ENCODE peak calls at places on chromosomes 3 and 15, in four cellular contexts. Y, I, S and J are unnamed samples.

GRCh38 chr3:53056442-53056841 is 10.6 kb upstream of the SFMBT1 start:
- DNase-seq in Y (peak; percentile 17), S (no peak), I (no peak), J (no peak)

GRCh38 chr15:28191832-28192231 is 92.7 kb upstream of the OCA2 start:
- DNase-seq in I (peak; percentile 85), S (peak; percentile 50), Y (peak; percentile 27), J (peak; percentile 24)

GRCh38 chr3:185648396-185648795 is 62.3 kb downstream of the SENP2 start:
- DNase-seq in Y (no peak), I (no peak), S (no peak), J (no peak)

GRCh38 chr3:149010966-149011365 is 19.6 kb downstream of the GYG1 start:
- DNase-seq in Y (no peak), I (no peak), S (no peak), J (no peak)

GRCh38 chr3:114154321-114154821 is 24.5 kb downstream of the DRD3 start:
- DNase-seq in S (no peak), Y (no peak), I (no peak), J (no peak)

GRCh38 chr3:48268381-48268935 is 27.6 kb downstream of the ZNF589 start:
- DNase-seq in Y (peak; percentile 62), S (no peak), I (no peak), J (no peak)

GRCh38 chr15:36499751-36500389 is 79.6 kb upstream of the CDIN1 start:
- DNase-seq in Y (no peak), S (no peak), I (peak; percentile 5), J (peak; percentile 19)

GRCh38 chr15:38010390-38010789 is 76.0 kb downstream of the TMCO5A start:
- DNase-seq in S (no peak), I (peak; percentile 29), Y (no peak), J (peak; percentile 16)

GRCh38 chr3:95923496-95924210 is 890.7 kb upstream of the EPHA6 start:
- DNase-seq in I (peak; percentile 97), S (no peak), Y (no peak), J (peak; percentile 87)

GRCh38 chr15:77026501-77027110 is 31.7 kb downstream of the PSTPIP1 start:
- DNase-seq in I (no peak), Y (no peak), S (no peak), J (no peak)

GRCh38 chr3:9732080-9732752 is 681 bp downstream of the BRPF1 start:
- DNase-seq in I (no peak), S (peak; percentile 50), Y (peak; percentile 29), J (no peak)

GRCh38 chr3:44235604-44236484 is 5.8 kb upstream of the TOPAZ1 start:
- DNase-seq in I (peak; percentile 92), Y (peak; percentile 63), S (peak; percentile 53), J (peak; percentile 57)

GRCh38 chr3:31240466-31240865 is 292.3 kb upstream of the STT3B start:
- DNase-seq in S (no peak), I (no peak), Y (no peak), J (no peak)

GRCh38 chr3:20040476-20041196 is 390 bp downstream of the KAT2B start:
- DNase-seq in I (peak; percentile 69), S (peak; percentile 72), Y (peak; percentile 75), J (no peak)

GRCh38 chr15:47720555-47720954 is 3.2 kb downstream of the SEMA6D start:
- DNase-seq in S (no peak), I (no peak), Y (no peak), J (no peak)

GRCh38 chr15:48415036-48415886 is 84.0 kb downstream of the DUT start:
- DNase-seq in I (no peak), Y (no peak), S (no peak), J (no peak)

GRCh38 chr3:133835961-133836360 is 30.3 kb downstream of the SRPRB start:
- DNase-seq in I (no peak), S (no peak), Y (no peak), J (no peak)

GRCh38 chr3:190382082-190382481 is 5.9 kb upstream of the CLDN16 start:
- DNase-seq in S (no peak), I (peak; percentile 74), Y (no peak), J (peak; percentile 55)

DNA sequence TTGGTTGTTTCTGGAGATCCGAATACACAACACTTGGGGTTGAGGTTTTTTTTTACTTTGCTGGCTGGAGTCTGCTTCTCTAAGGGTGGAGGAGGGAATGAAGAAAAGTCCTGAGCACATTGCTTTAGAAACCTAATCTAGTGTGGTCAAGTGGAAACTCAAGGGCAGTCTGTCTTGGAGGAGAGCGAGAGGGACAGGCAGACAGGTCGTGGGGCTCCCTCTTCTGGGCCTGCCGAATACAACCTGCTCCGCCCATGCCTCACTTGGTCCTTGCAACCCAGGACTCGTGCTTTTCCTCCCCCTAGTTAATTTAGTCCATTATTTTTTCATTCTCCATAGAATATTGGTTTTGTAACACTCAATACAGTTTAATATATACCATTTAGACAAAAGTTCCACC is 176.7 kb upstream of the LYSMD4 start:
- DNase-seq in S (no peak), I (no peak), Y (no peak), J (no peak)
- TF ChIP-seq CTCF in S (peak; percentile 28), I (peak; percentile 7), Y (no peak), J (no peak)

DNA sequence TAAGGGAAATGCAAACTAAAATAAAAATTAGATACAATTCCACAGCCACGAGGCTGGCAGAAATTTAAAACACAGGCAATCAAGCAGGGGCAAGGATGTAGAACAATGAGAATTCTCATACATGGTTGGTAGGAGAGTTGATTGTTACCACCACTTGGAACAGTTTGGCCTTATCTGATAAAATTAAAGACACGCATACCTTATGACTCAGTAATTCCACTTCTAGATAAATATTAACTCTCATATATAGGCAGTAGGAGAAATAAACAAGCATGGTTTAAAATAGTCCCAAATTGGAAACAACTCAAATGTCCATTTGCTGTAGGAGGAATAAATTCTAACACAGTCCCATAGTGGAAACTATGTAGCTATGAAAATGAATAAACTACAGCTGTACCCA is 42.3 kb upstream of the USP3 start:
- DNase-seq in Y (no peak), I (peak; percentile 52), S (no peak), J (no peak)
- TF ChIP-seq CTCF in Y (no peak), I (no peak), S (no peak), J (no peak)

DNA sequence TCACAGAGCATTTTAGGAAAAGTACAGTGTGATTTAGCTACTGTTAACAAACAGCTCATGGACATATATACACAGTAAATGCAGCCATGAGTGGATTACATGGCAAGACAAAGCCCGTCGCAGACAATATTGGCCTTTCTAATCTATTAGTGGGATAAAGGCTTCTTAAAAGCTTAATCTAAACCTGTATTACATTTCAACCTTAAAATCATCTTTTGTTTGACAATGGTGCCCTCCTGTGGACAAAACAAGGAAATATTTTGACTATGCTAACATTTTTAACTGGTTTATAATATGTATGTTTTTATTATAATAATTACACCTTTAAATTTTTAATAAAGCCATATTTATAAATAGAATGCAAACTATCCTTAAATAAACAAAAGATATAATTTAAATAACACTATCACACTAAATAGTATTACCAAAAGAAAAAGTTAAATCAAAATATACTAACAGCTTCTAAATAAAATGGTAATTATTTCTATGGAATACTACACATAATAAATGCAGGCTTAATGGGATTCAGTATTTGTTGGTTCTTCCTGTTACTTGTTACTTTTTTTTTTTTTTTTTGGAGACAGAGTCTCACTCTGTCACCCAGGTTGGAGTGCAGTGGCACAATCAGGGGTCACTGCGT is 38.6 kb downstream of the TAFA4 start:
- DNase-seq in Y (no peak), S (no peak), I (peak; percentile 51), J (peak; percentile 1)
- TF ChIP-seq CTCF in Y (peak; percentile 35), S (peak; percentile 74), I (peak; percentile 26), J (peak; percentile 40)

GRCh38 chr15:78438595-78439285 is 724 bp downstream of the IREB2 start:
- DNase-seq in S (peak; percentile 61), Y (no peak), I (peak; percentile 36), J (no peak)
- TF ChIP-seq CTCF in S (no peak), Y (no peak), I (peak; percentile 50), J (peak; percentile 41)

GRCh38 chr15:62472616-62473299 is 307.7 kb upstream of the C2CD4B start:
- DNase-seq in Y (no peak), S (peak; percentile 52), I (no peak), J (no peak)
- TF ChIP-seq CTCF in Y (no peak), S (no peak), I (no peak), J (no peak)

GRCh38 chr3:12796171-12797123 is at the start of gene CAND2:
- DNase-seq in I (peak; percentile 51), Y (peak; percentile 55), S (peak; percentile 75), J (no peak)

GRCh38 chr3:12798559-12799179 is 2.2 kb downstream of the CAND2 start:
- DNase-seq in I (no peak), Y (no peak), S (no peak), J (no peak)

GRCh38 chr3:12797124-12797891 is 828 bp downstream of the CAND2 start:
- DNase-seq in I (no peak), S (no peak), Y (no peak), J (no peak)

GRCh38 chr3:12797892-12798558 is 1.5 kb downstream of the CAND2 start:
- DNase-seq in S (no peak), Y (no peak), I (no peak), J (no peak)

GRCh38 chr3:12799525-12800440 is 3.3 kb downstream of the CAND2 start:
- DNase-seq in S (no peak), Y (no peak), I (no peak), J (no peak)
- TF ChIP-seq CTCF in S (no peak), Y (no peak), I (no peak), J (no peak)

GRCh38 chr3:49327485-49327884 is 12.4 kb downstream of the USP4 start:
- DNase-seq in S (no peak), Y (no peak), I (no peak), J (no peak)
- TF ChIP-seq CTCF in S (no peak), Y (no peak), I (peak; percentile 30), J (peak; percentile 18)

DNA sequence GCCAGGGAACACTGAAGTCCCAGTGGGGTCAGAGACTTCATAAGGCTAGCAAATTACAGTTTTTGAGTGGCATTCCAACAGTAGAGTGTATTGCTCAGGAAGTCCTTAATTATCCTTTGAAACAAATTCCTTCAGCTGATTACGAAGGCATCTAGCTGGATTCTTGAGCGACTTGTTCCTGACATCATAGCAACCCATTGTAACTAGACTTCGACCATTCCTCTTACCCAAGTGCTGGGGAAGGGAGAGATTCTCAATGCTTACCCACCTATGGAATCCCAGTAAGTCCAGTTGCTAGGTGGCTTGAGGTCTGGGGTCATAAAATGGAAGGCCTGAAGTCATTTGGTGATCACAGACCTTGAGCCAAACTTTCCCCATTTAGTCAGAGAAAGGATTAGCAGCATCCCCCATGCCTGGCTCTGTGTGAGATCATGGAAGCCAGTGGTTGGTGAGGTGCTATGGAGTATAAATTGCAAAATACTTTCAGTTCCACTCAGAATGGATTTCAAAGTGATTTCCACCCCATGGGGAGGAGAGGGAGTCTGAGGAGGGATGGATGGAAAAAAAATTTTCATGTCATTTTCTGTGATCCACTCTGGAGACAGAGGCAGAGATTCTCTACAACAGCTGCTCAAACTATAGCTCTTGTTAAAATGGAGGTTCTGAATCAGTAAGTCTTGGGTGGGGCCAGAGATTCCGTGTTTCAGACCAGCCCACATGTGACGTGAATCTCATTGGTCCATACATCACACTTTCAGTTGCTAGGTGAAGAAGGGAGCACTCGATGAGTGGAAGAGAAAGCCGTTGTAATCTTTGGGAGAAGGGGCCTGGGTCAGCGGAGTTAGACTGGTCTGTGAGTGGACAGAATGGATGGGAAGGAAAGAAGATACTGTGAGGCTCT is 45.7 kb downstream of the CD86 start:
- DNase-seq in S (no peak), Y (no peak), I (no peak), J (no peak)
- TF ChIP-seq CTCF in S (no peak), Y (no peak), I (no peak), J (no peak)